ENCODE peak calls at places on chromosomes 13 and 19, in ten cellular contexts. N is astrocyte, I is cardiac muscle cell, X is fibroblast of lung, B is SJSA1, P is pancreas, Q is PC-3, D is HL-60, Z is heart left ventricle, H is Peyer's patch. U is an unnamed sample.

GRCh38 chr13:19860884-19861655 is 2.4 kb downstream of the ZMYM5 start:
- DNase-seq in I (peak), N (peak), Z (no peak), X (peak), Q (peak), P (no peak), B (peak), H (no peak), D (no peak), U (no peak)

GRCh38 chr13:43191561-43191960 is 168.2 kb downstream of the DNAJC15 start:
- DNase-seq in Z (no peak), H (no peak), P (no peak), X (no peak), D (no peak), N (no peak), I (no peak), B (no peak), Q (no peak), U (no peak)

GRCh38 chr19:2475018-2475701 is 767 bp upstream of the GADD45B start:
- DNase-seq in Z (peak), I (peak), N (peak), X (peak), D (no peak), B (peak), H (peak), Q (peak), P (peak), U (peak)

GRCh38 chr13:20901668-20902437 is 693 bp downstream of the XPO4 start:
- DNase-seq in B (peak), X (peak), Q (peak), P (peak), Z (peak), D (peak), I (peak), H (peak), N (peak), U (peak)

GRCh38 chr19:53308339-53308811 is 25.2 kb upstream of the ZNF845 start:
- DNase-seq in X (peak), D (no peak), Z (peak), B (no peak), H (no peak), P (no peak), I (peak), Q (no peak), N (no peak), U (no peak)

GRCh38 chr13:32278456-32278855 is 36.7 kb downstream of the ZAR1L start:
- DNase-seq in Z (no peak), H (no peak), D (no peak), N (peak), Q (no peak), P (no peak), X (peak), B (no peak), I (no peak), U (no peak)

GRCh38 chr13:65999441-65999840 is 1230.7 kb downstream of the PCDH9 start:
- DNase-seq in Q (no peak), Z (no peak), B (no peak), H (no peak), I (no peak), P (no peak), D (no peak), N (no peak), X (no peak), U (no peak)

GRCh38 chr13:46639033-46639981 is 86.3 kb downstream of the LRCH1 start:
- DNase-seq in I (no peak), H (no peak), Z (no peak), N (peak), Q (no peak), P (no peak), X (no peak), B (no peak), D (no peak), U (no peak)

GRCh38 chr13:25291691-25292090 is 4.4 kb upstream of the MTMR6 start:
- DNase-seq in P (no peak), N (no peak), D (no peak), Z (no peak), Q (no peak), H (no peak), B (no peak), X (no peak), I (no peak), U (no peak)

GRCh38 chr19:29810504-29810871 is 1.3 kb upstream of the CCNE1 start:
- DNase-seq in X (peak), Q (peak), Z (no peak), N (no peak), H (no peak), P (no peak), B (no peak), D (no peak), I (no peak), U (peak)

GRCh38 chr19:2552859-2553258 is 76.9 kb downstream of the GADD45B start:
- DNase-seq in B (no peak), X (no peak), Q (peak), P (no peak), H (peak), N (no peak), D (peak), Z (no peak), I (no peak), U (peak)

GRCh38 chr13:39273953-39274352 is 235.7 kb downstream of the NHLRC3 start:
- DNase-seq in H (no peak), B (no peak), P (no peak), X (peak), Z (no peak), Q (peak), D (no peak), I (peak), N (no peak), U (peak)

GRCh38 chr13:31073859-31074718 is 87.6 kb downstream of the HSPH1 start:
- DNase-seq in X (peak), I (peak), H (no peak), P (no peak), B (no peak), N (peak), D (no peak), Q (no peak), Z (no peak), U (no peak)

GRCh38 chr13:33637978-33638743 is 179.8 kb upstream of the RFC3 start:
- DNase-seq in P (no peak), Q (peak), H (no peak), B (no peak), N (peak), I (peak), D (no peak), Z (no peak), X (peak), U (no peak)

GRCh38 chr13:39415003-39415402 is 188.0 kb downstream of the LHFPL6 start:
- DNase-seq in P (no peak), X (peak), I (peak), Z (no peak), H (no peak), B (no peak), N (no peak), Q (no peak), D (no peak), U (no peak)

GRCh38 chr13:76885203-76886004 is 801 bp downstream of the KCTD12 start:
- DNase-seq in N (peak), H (peak), P (peak), B (peak), D (no peak), I (peak), Q (peak), Z (peak), X (peak), U (peak)

GRCh38 chr13:50081106-50081898 is 66.1 kb downstream of the KCNRG start:
- DNase-seq in X (no peak), P (peak), H (peak), D (no peak), B (peak), N (no peak), Z (peak), Q (no peak), I (peak), U (peak)

GRCh38 chr13:109494955-109495354 is 291.4 kb downstream of the IRS2 start:
- DNase-seq in X (peak), Q (peak), I (peak), D (no peak), B (peak), H (no peak), P (no peak), N (peak), Z (no peak), U (no peak)

GRCh38 chr13:100301418-100301817 is 212.5 kb downstream of the PCCA start:
- DNase-seq in P (no peak), D (no peak), N (no peak), Z (no peak), H (no peak), B (no peak), I (no peak), X (no peak), Q (no peak), U (no peak)

GRCh38 chr13:110683921-110684320 is 22.0 kb downstream of the CARS2 start:
- DNase-seq in X (no peak), H (peak), Q (no peak), I (no peak), Z (no peak), D (no peak), B (peak), N (no peak), P (no peak), U (no peak)

GRCh38 chr19:51341976-51342580 is at the start of gene VSIG10L:
- DNase-seq in H (no peak), Z (no peak), N (no peak), P (no peak), X (no peak), Q (peak), B (no peak), D (no peak), I (no peak), U (no peak)

GRCh38 chr13:48448963-48449614 is 36.2 kb upstream of the LPAR6 start:
- DNase-seq in X (peak), N (peak), B (no peak), H (no peak), P (no peak), I (peak), Q (peak), Z (no peak), D (peak), U (no peak)

GRCh38 chr13:36131215-36131930 is at the start of gene DCLK1:
- DNase-seq in X (peak), P (peak), D (no peak), Q (no peak), H (no peak), B (peak), N (no peak), I (peak), Z (peak), U (peak)

GRCh38 chr13:36131931-36132297 is 732 bp upstream of the DCLK1 start:
- DNase-seq in B (no peak), N (peak), X (peak), Q (no peak), I (peak), D (no peak), Z (peak), H (no peak), P (peak), U (no peak)

GRCh38 chr13:36130168-36130541 is 1.0 kb downstream of the DCLK1 start:
- DNase-seq in I (no peak), Z (no peak), B (no peak), H (no peak), Q (no peak), X (no peak), P (no peak), D (no peak), N (no peak), U (no peak)

GRCh38 chr13:36129539-36129938 is 1.6 kb downstream of the DCLK1 start:
- DNase-seq in P (no peak), B (no peak), Z (no peak), Q (no peak), X (no peak), I (no peak), D (no peak), N (no peak), H (no peak), U (no peak)

GRCh38 chr13:36130542-36131214 is 504 bp downstream of the DCLK1 start:
- DNase-seq in N (no peak), Q (no peak), P (no peak), B (peak), Z (no peak), X (no peak), H (no peak), D (no peak), I (peak), U (no peak)
- H3K4me3 ChIP-seq in N (peak), Q (peak), P (peak), B (peak), Z (peak), X (peak), H (peak), D (no peak), I (peak), U (peak)

DNA sequence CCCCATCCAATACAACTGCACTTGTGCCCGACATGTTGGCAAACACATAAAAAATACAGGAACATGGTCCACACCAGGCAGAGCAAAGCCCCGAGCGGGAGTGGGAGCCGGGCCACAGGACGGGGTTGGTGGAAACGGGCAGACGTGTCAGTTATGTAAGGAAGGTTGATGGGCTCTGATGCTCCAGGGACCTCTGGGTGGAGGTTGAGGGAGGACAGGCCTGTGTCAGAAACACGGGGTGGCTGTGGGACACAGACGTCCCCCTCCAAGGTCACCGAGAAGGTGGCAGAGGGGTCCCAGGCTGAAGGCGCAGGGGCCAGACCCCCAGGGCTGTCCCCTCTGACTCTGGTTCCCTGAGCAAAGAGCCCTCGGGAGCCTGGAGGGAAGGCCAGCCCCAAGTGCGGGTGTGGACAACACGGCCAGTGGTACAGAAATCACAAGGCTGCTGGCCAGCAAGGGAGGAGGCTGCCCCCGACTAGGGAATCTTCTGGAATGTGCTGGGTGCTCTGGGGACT is 31.4 kb upstream of the C13orf46 start:
- DNase-seq in D (no peak), N (no peak), B (no peak), Q (no peak), H (peak), I (no peak), X (no peak), Z (no peak), P (no peak), U (no peak)
- H3K27ac ChIP-seq in D (no peak), N (peak), B (no peak), Q (no peak), H (no peak), I (no peak), X (no peak), Z (no peak), P (no peak), U (no peak)

GRCh38 chr13:41015920-41016319 is 3.2 kb downstream of the ELF1 start:
- DNase-seq in X (no peak), Z (no peak), P (no peak), D (no peak), H (no peak), B (no peak), I (no peak), Q (no peak), N (no peak), U (no peak)
- H3K4me3 ChIP-seq in X (no peak), Z (no peak), P (no peak), D (peak), H (no peak), B (no peak), I (no peak), Q (no peak), N (no peak), U (peak)

GRCh38 chr19:48319647-48320537 is 5.5 kb upstream of the EMP3 start:
- DNase-seq in P (peak), Q (peak), D (peak), I (peak), H (peak), Z (peak), N (peak), X (peak), B (peak), U (peak)
- H3K27ac ChIP-seq in P (peak), Q (no peak), D (peak), I (no peak), H (peak), Z (peak), N (no peak), X (no peak), B (no peak), U (peak)

GRCh38 chr19:41353466-41354342 is at the start of gene TGFB1:
- DNase-seq in X (peak), Q (peak), B (peak), H (peak), N (peak), P (peak), I (peak), D (peak), Z (peak), U (peak)

GRCh38 chr19:41352279-41352608 is 1.5 kb downstream of the TGFB1 start:
- DNase-seq in P (no peak), D (no peak), H (no peak), Z (no peak), I (no peak), B (no peak), Q (no peak), N (no peak), X (no peak), U (no peak)

GRCh38 chr19:41350735-41351338 is 2.9 kb downstream of the TGFB1 start:
- DNase-seq in P (no peak), I (peak), H (no peak), Z (peak), X (no peak), Q (no peak), D (no peak), N (no peak), B (no peak), U (no peak)

GRCh38 chr19:41352609-41353465 is 885 bp downstream of the TGFB1 start:
- DNase-seq in B (peak), Q (peak), P (peak), D (peak), H (peak), N (no peak), X (peak), Z (peak), I (peak), U (peak)

GRCh38 chr19:41351339-41352245 is 2.1 kb downstream of the TGFB1 start:
- DNase-seq in D (peak), Z (peak), Q (peak), B (peak), P (peak), X (no peak), I (peak), N (peak), H (peak), U (peak)
- H3K4me3 ChIP-seq in D (peak), Z (peak), Q (peak), B (peak), P (peak), X (peak), I (peak), N (peak), H (peak), U (peak)

DNA sequence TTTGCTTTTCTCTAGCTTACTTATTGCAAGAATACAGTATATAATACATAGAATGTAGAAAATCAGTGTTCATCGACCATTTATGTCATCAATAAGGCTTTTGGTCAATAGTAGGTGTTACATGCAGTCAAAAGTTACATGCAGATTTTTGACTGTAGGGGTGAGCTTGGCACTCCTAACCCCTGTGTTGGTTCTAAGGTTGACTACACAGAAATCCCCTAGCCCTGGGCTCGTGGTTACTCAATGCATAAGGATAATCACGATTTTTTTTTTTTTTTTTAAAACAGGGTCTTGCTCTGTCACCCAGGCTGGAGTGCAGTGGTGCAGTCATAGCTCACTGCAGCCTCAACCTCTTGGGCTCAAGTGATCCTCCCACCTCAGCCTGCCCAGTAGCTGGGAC is 4.0 kb upstream of the NWD1 start:
- DNase-seq in D (no peak), H (no peak), P (no peak), X (no peak), Q (no peak), Z (no peak), N (no peak), B (no peak), I (no peak), U (no peak)
- H3K27ac ChIP-seq in D (no peak), H (no peak), P (no peak), X (no peak), Q (no peak), Z (no peak), N (no peak), B (no peak), I (no peak), U (no peak)

GRCh38 chr19:16257509-16258002 is 59.8 kb downstream of the AP1M1 start:
- DNase-seq in I (no peak), D (no peak), H (no peak), Z (no peak), X (no peak), N (no peak), B (no peak), Q (no peak), P (no peak), U (no peak)
- H3K4me3 ChIP-seq in I (no peak), D (no peak), H (no peak), Z (no peak), X (no peak), N (no peak), B (no peak), Q (no peak), P (no peak), U (no peak)